ENCODE peak calls at places on chromosome 13, in ten cellular contexts. Z, H, X, U, I, L, F, O, Y and P are unnamed samples.
A peak's percentile ranks its signal among the peaks of the same experiment; 100 is the strongest.

GRCh38 chr13:62320129-62320724 is 904.6 kb upstream of the PCDH20 start:
- DNase-seq in Z (no peak), O (no peak), H (no peak), X (no peak), Y (no peak), U (peak; percentile 54), L (no peak), F (no peak), I (peak; percentile 22), P (peak; percentile 42)

GRCh38 chr13:86087241-86087640 is 288.0 kb upstream of the SLITRK6 start:
- DNase-seq in Z (no peak), U (no peak), X (no peak), H (no peak), I (no peak), F (no peak), L (no peak), Y (no peak), O (no peak), P (no peak)

GRCh38 chr13:101451641-101452040 is 834 bp upstream of the ITGBL1 start:
- DNase-seq in X (no peak), Z (no peak), I (no peak), F (no peak), O (no peak), L (no peak), H (no peak), U (no peak), Y (no peak), P (no peak)

GRCh38 chr13:51967482-51968446 is 43.5 kb downstream of the ATP7B start:
- DNase-seq in U (no peak), I (no peak), F (no peak), X (no peak), Y (no peak), O (no peak), Z (no peak), L (no peak), H (no peak), P (no peak)

GRCh38 chr13:29937836-29938235 is 87.4 kb upstream of the UBL3 start:
- DNase-seq in U (no peak), H (no peak), L (no peak), X (no peak), F (no peak), Y (no peak), O (peak; percentile 33), Z (no peak), I (no peak), P (no peak)

GRCh38 chr13:112325941-112326645 is 50.1 kb upstream of the SPACA7 start:
- DNase-seq in I (no peak), Y (peak; percentile 36), Z (no peak), F (no peak), H (no peak), L (no peak), O (no peak), X (no peak), U (no peak), P (no peak)

GRCh38 chr13:30222253-30222652 is 85.1 kb downstream of the KATNAL1 start:
- DNase-seq in H (no peak), X (no peak), Z (no peak), F (no peak), O (no peak), Y (no peak), I (no peak), U (no peak), L (no peak), P (no peak)

GRCh38 chr13:59865398-59865797 is 298.3 kb downstream of the DIAPH3 start:
- DNase-seq in L (no peak), U (no peak), Y (no peak), H (no peak), F (no peak), I (no peak), Z (no peak), X (no peak), O (no peak), P (no peak)

GRCh38 chr13:29577135-29578051 is 18.1 kb downstream of the SLC7A1 start:
- DNase-seq in L (no peak), Z (no peak), H (no peak), U (no peak), X (no peak), I (no peak), F (no peak), Y (peak; percentile 39), O (no peak), P (no peak)

GRCh38 chr13:111184685-111185401 is 69.7 kb downstream of the ARHGEF7 start:
- DNase-seq in F (peak; percentile 92), Z (no peak), X (no peak), H (no peak), U (peak; percentile 69), O (peak; percentile 46), Y (no peak), L (no peak), I (no peak), P (no peak)

GRCh38 chr13:23871616-23872220 is 17.5 kb downstream of the MIPEP start:
- DNase-seq in Z (no peak), U (peak; percentile 13), I (peak; percentile 39), F (no peak), H (no peak), O (no peak), Y (no peak), X (no peak), L (no peak), P (no peak)

GRCh38 chr13:74132768-74133656 is 1.2 kb downstream of the KLF12 start:
- DNase-seq in U (no peak), O (peak; percentile 29), H (no peak), L (peak; percentile 61), I (no peak), Z (peak; percentile 30), X (no peak), Y (peak; percentile 71), F (peak; percentile 87), P (no peak)

GRCh38 chr13:30415430-30416030 is 6.8 kb upstream of the UBE2L5 start:
- DNase-seq in U (no peak), H (no peak), I (no peak), Y (no peak), F (no peak), L (no peak), Z (no peak), O (no peak), X (no peak), P (no peak)

GRCh38 chr13:45851171-45851889 is at the start of gene SIAH3:
- DNase-seq in I (no peak), Y (peak; percentile 74), Z (no peak), H (peak; percentile 9), U (no peak), F (no peak), X (no peak), L (no peak), O (no peak), P (no peak)

GRCh38 chr13:38417727-38418126 is 68.1 kb downstream of the UFM1 start:
- DNase-seq in O (no peak), L (no peak), Z (no peak), F (no peak), X (no peak), U (peak; percentile 38), H (peak; percentile 24), Y (peak; percentile 61), I (peak; percentile 8), P (no peak)

DNA sequence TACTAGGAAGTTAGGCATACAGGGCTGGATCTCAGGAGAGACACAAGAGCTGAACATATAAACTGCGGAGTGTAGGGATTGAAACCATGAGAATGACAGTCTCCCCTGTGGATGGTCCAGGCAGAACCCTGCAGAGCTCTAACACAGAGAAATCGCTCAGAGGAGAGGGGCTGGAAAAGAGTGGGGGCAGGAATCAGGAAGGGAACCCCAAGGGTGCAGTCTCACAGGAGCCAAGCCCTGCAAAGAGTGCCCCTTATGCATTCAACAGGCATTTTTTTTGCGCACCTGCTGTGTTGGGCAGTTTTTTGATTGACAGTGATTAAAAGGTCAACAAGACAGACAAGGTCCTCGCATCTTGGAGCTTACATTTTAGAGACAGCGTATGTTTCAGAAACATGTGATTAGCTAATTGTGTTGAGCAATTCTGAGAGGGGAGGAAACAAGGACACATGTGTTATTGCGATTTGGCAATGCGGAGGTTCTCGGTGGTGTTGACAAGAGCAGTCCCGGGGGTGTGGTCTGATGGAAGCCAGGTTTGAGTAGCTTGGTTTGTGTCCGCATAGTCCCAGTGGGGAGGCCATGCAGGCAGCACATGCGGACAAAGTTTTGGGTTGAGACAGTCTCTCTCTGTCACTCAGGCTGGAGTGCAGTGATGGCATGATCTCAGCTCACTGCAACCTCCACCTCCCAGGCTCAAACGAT is 182.6 kb upstream of the IRS2 start:
- DNase-seq in H (no peak), Z (no peak), F (no peak), I (no peak), L (no peak), U (no peak), X (no peak), Y (peak; percentile 20), O (no peak), P (no peak)
- H3K9me3 ChIP-seq in H (no peaks in the 10 kb centered on the region), Z (no peaks in the 10 kb centered on the region), F (peaks cover 13% of the 10 kb centered on the region), I (no peaks in the 10 kb centered on the region), L (no peaks in the 10 kb centered on the region), U (no peaks in the 10 kb centered on the region), X (peaks cover 6% of the 10 kb centered on the region), Y (peaks cover 5% of the 10 kb centered on the region), O (no peaks in the 10 kb centered on the region), P (peaks cover 6% of the 10 kb centered on the region)

DNA sequence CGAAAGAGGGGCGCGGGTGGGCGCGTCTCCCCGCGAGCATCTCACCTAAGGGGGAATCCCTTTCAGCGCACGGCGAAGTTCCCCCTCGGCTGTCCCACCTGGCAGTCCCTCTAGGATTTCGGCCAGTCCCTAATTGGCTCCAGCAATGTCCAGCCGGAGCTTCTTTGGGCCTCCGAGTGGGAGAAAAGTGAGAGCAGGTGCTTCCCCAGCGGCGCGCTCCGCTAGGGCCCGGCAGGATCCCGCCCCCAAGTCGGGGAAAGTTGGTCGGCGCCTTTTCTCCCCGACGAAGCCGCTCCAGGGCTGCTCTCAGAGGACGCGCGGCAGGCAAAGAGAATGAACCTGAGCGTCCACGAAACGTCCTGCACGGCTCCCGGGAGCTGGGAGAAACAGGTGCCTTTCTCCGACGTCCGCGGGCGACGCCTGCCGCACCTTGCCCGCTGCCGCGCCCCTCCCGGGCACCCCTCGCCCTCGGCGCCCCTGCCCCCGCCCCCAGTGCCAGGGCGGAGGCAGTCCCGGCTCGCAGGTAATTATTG is 366 bp upstream of the KL start:
- DNase-seq in I (no peak), Z (no peak), O (no peak), Y (peak; percentile 73), F (peak; percentile 77), L (peak; percentile 28), H (no peak), X (no peak), U (no peak), P (no peak)
- H3K4me3 ChIP-seq in I (no peak overlapping the region), Z (peak overlapping the region; percentile 66), O (peak overlapping the region; percentile 25), Y (peak overlapping the region; percentile 38), F (peak overlapping the region; percentile 37), L (peak overlapping the region; percentile 30), H (peak overlapping the region; percentile 38), X (peak overlapping the region; percentile 75), U (no peak overlapping the region), P (no peak overlapping the region)

GRCh38 chr13:94617389-94618000 is 15.8 kb downstream of the GPR180 start:
- DNase-seq in I (peak; percentile 21), F (no peak), Z (no peak), L (no peak), U (peak; percentile 39), Y (peak; percentile 49), H (peak; percentile 46), O (no peak), X (no peak), P (no peak)
- TF ChIP-seq CTCF in I (peak; percentile 69), F (peak; percentile 59), Z (peak; percentile 66), L (peak; percentile 32), U (peak; percentile 59), Y (peak; percentile 71), H (peak; percentile 50), O (peak; percentile 92), X (peak; percentile 65), P (peak; percentile 58)

DNA sequence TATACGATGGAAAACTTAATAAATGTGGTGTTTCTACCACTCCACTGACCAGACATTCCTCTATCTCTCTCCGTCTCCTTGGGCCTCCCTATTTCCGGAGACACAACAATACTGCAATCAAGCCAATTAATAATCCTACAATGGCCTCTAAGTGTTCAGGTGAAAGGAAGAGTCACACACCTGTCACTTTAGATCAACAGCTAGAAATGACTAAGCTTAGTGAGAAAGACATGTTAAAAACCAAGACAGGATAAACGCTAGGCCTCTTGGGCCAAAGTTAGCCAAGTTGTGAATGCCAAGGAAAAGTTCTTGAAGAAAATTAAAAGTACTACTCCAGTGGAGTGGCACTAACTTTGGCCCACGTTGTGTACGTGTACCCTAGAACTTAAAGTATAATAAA is 22.5 kb downstream of the ZDHHC20 start:
- DNase-seq in X (no peak), Z (no peak), Y (no peak), U (no peak), L (no peak), H (no peak), F (no peak), I (no peak), O (no peak), P (no peak)
- H3K9me3 ChIP-seq in X (peaks cover 22% of the 10 kb centered on the region), Z (peaks cover 15% of the 10 kb centered on the region), Y (peaks cover 56% of the 10 kb centered on the region), U (no peaks in the 10 kb centered on the region), L (no peaks in the 10 kb centered on the region), H (peaks cover 7% of the 10 kb centered on the region), F (peaks cover 13% of the 10 kb centered on the region), I (no peaks in the 10 kb centered on the region), O (no peaks in the 10 kb centered on the region), P (peaks cover 6% of the 10 kb centered on the region)